ENCODE peak calls at places on chromosomes 2 and 18, in ten cellular contexts. G is Panc1, K is K562, R is neural progenitor cell, O is cardiac muscle cell, S is HCT116, E is left lung, Z is right lobe of liver, M is heart right ventricle, P is stomach. U is an unnamed sample. For H3K27me3, the result is how much of the 10 kb centered on the place peaks cover.

GRCh38 chr18:39604836-39605235 is 2039.2 kb upstream of the CELF4 start:
- DNase-seq in G (no peak), K (no peak), R (no peak), O (no peak), S (no peak), E (no peak), Z (no peak), M (no peak), P (no peak), U (no peak)

GRCh38 chr2:66919286-66919685 is 477.8 kb upstream of the ETAA1 start:
- DNase-seq in G (no peak), K (no peak), R (no peak), O (no peak), S (no peak), E (no peak), Z (no peak), M (no peak), P (no peak), U (no peak)

GRCh38 chr2:164896634-164897033 is 55.0 kb upstream of the COBLL1 start:
- DNase-seq in G (no peak), K (no peak), R (no peak), O (no peak), S (peak), E (no peak), Z (no peak), M (no peak), P (no peak), U (no peak)

GRCh38 chr2:97670471-97670870 is 958 bp downstream of the C2orf92 start:
- DNase-seq in G (no peak), K (no peak), R (no peak), O (no peak), S (no peak), E (no peak), Z (no peak), M (no peak), P (no peak), U (no peak)

GRCh38 chr2:104262714-104263113 is 591.2 kb upstream of the POU3F3 start:
- DNase-seq in G (no peak), K (no peak), R (no peak), O (no peak), S (no peak), E (no peak), Z (no peak), M (no peak), P (no peak), U (no peak)

GRCh38 chr2:20074001-20074648 is 22.7 kb upstream of the LAPTM4A start:
- DNase-seq in G (no peak), K (no peak), R (no peak), O (no peak), S (no peak), E (no peak), Z (no peak), M (peak), P (peak), U (no peak)

GRCh38 chr2:100822587-100823248 is 2.8 kb downstream of the NPAS2 start:
- DNase-seq in G (no peak), K (no peak), R (no peak), O (no peak), S (no peak), E (no peak), Z (no peak), M (peak), P (no peak), U (no peak)

GRCh38 chr2:174247474-174248186 is 702 bp downstream of the OLA1 start:
- DNase-seq in G (no peak), K (no peak), R (no peak), O (no peak), S (no peak), E (no peak), Z (no peak), M (no peak), P (peak), U (no peak)

GRCh38 chr2:16948073-16948472 is 282.4 kb upstream of the CYRIA start:
- DNase-seq in G (no peak), K (no peak), R (peak), O (no peak), S (no peak), E (no peak), Z (no peak), M (no peak), P (no peak), U (no peak)

GRCh38 chr2:36214682-36215081 is 140.9 kb upstream of the CRIM1 start:
- DNase-seq in G (no peak), K (no peak), R (peak), O (peak), S (no peak), E (no peak), Z (no peak), M (no peak), P (no peak), U (no peak)

GRCh38 chr2:45263147-45263546 is 253.9 kb upstream of the SIX2 start:
- DNase-seq in G (no peak), K (no peak), R (no peak), O (no peak), S (no peak), E (no peak), Z (no peak), M (no peak), P (no peak), U (no peak)

GRCh38 chr2:233418761-233419625 is 64.7 kb downstream of the DGKD start:
- DNase-seq in G (no peak), K (no peak), R (no peak), O (peak), S (peak), E (peak), Z (no peak), M (peak), P (peak), U (peak)

GRCh38 chr2:156399224-156399949 is 36.8 kb upstream of the GPD2 start:
- DNase-seq in G (no peak), K (no peak), R (no peak), O (no peak), S (no peak), E (no peak), Z (peak), M (no peak), P (peak), U (no peak)

GRCh38 chr18:25503567-25504081 is 151.7 kb upstream of the ZNF521 start:
- DNase-seq in G (no peak), K (no peak), R (peak), O (peak), S (peak), E (no peak), Z (no peak), M (peak), P (no peak), U (no peak)

GRCh38 chr2:210458395-210458794 is 18.2 kb downstream of the LANCL1 start:
- DNase-seq in G (no peak), K (no peak), R (no peak), O (no peak), S (no peak), E (no peak), Z (no peak), M (no peak), P (no peak), U (no peak)

GRCh38 chr2:202135111-202135874 is 62.2 kb downstream of the KIAA2012 start:
- DNase-seq in G (no peak), K (no peak), R (no peak), O (no peak), S (no peak), E (no peak), Z (no peak), M (peak), P (peak), U (no peak)

GRCh38 chr2:124778076-124778475 is 753.0 kb downstream of the CNTNAP5 start:
- DNase-seq in G (peak), K (no peak), R (no peak), O (no peak), S (no peak), E (no peak), Z (no peak), M (no peak), P (no peak), U (no peak)

GRCh38 chr2:234679766-234680687 is 183.1 kb upstream of the ARL4C start:
- DNase-seq in G (peak), K (no peak), R (no peak), O (no peak), S (peak), E (no peak), Z (peak), M (peak), P (peak), U (no peak)

GRCh38 chr2:52391576-52391975 is 1359.6 kb upstream of the NRXN1 start:
- DNase-seq in G (no peak), K (no peak), R (no peak), O (no peak), S (no peak), E (no peak), Z (no peak), M (no peak), P (no peak), U (no peak)

GRCh38 chr18:55927831-55928230 is 339.8 kb upstream of the TCF4 start:
- DNase-seq in G (no peak), K (no peak), R (no peak), O (no peak), S (no peak), E (no peak), Z (no peak), M (no peak), P (no peak), U (no peak)

GRCh38 chr2:10284108-10284870 is 18.4 kb upstream of the HPCAL1 start:
- DNase-seq in G (no peak), K (no peak), R (no peak), O (no peak), S (no peak), E (no peak), Z (no peak), M (no peak), P (no peak), U (no peak)

GRCh38 chr2:86396304-86396785 is 44.8 kb upstream of the KDM3A start:
- DNase-seq in G (peak), K (peak), R (peak), O (peak), S (peak), E (no peak), Z (no peak), M (peak), P (peak), U (no peak)

GRCh38 chr18:9659499-9660387 is 45.4 kb upstream of the PPP4R1 start:
- DNase-seq in G (no peak), K (no peak), R (no peak), O (no peak), S (no peak), E (no peak), Z (no peak), M (no peak), P (no peak), U (no peak)

GRCh38 chr2:128821010-128821409 is 502.3 kb upstream of the HS6ST1 start:
- DNase-seq in G (no peak), K (no peak), R (no peak), O (no peak), S (no peak), E (peak), Z (no peak), M (no peak), P (no peak), U (no peak)

GRCh38 chr2:11701831-11702301 is 31.9 kb upstream of the NTSR2 start:
- DNase-seq in G (no peak), K (no peak), R (no peak), O (no peak), S (no peak), E (no peak), Z (no peak), M (peak), P (no peak), U (no peak)

GRCh38 chr2:52034706-52035105 is 1002.8 kb upstream of the NRXN1 start:
- DNase-seq in G (no peak), K (no peak), R (no peak), O (no peak), S (no peak), E (no peak), Z (no peak), M (no peak), P (no peak), U (no peak)

GRCh38 chr2:118604831-118605230 is 242.6 kb downstream of the EN1 start:
- DNase-seq in G (no peak), K (no peak), R (no peak), O (peak), S (no peak), E (no peak), Z (no peak), M (no peak), P (no peak), U (no peak)

GRCh38 chr2:98893871-98894270 is 42.2 kb downstream of the CRACDL start:
- DNase-seq in G (no peak), K (no peak), R (no peak), O (no peak), S (no peak), E (no peak), Z (no peak), M (no peak), P (no peak), U (no peak)

GRCh38 chr2:30232801-30233130 is 1.4 kb downstream of the LBH start:
- DNase-seq in G (no peak), K (no peak), R (no peak), O (no peak), S (no peak), E (no peak), Z (peak), M (no peak), P (no peak), U (no peak)

GRCh38 chr2:16140771-16141640 is 200.7 kb downstream of the MYCN start:
- DNase-seq in G (no peak), K (no peak), R (no peak), O (no peak), S (no peak), E (no peak), Z (no peak), M (no peak), P (no peak), U (no peak)

GRCh38 chr18:37476182-37476581 is 89.4 kb downstream of the CELF4 start:
- DNase-seq in G (no peak), K (peak), R (peak), O (peak), S (peak), E (no peak), Z (no peak), M (no peak), P (no peak), U (no peak)

GRCh38 chr2:96923201-96923600 is 53.3 kb upstream of the SEMA4C start:
- DNase-seq in G (no peak), K (no peak), R (no peak), O (no peak), S (no peak), E (peak), Z (no peak), M (no peak), P (no peak), U (no peak)

GRCh38 chr2:172552547-172553291 is 3.2 kb upstream of the PDK1 start:
- DNase-seq in G (no peak), K (peak), R (no peak), O (no peak), S (no peak), E (no peak), Z (no peak), M (no peak), P (no peak), U (no peak)

GRCh38 chr2:119523959-119524694 is at the start of gene SCTR:
- DNase-seq in G (no peak), K (no peak), R (peak), O (peak), S (no peak), E (peak), Z (no peak), M (no peak), P (peak), U (no peak)

GRCh38 chr2:174634130-174635014 is 36.8 kb upstream of the WIPF1 start:
- DNase-seq in G (no peak), K (peak), R (no peak), O (no peak), S (no peak), E (no peak), Z (no peak), M (no peak), P (no peak), U (peak)

GRCh38 chr2:177143444-177143843 is 69.2 kb upstream of the HNRNPA3 start:
- DNase-seq in G (no peak), K (no peak), R (peak), O (no peak), S (no peak), E (no peak), Z (no peak), M (no peak), P (no peak), U (no peak)

GRCh38 chr2:38443021-38443541 is 66.0 kb upstream of the ATL2 start:
- DNase-seq in G (no peak), K (no peak), R (peak), O (no peak), S (peak), E (no peak), Z (no peak), M (peak), P (peak), U (no peak)

GRCh38 chr2:229454934-229455631 is 184.0 kb upstream of the PID1 start:
- DNase-seq in G (no peak), K (no peak), R (no peak), O (no peak), S (no peak), E (no peak), Z (no peak), M (no peak), P (no peak), U (no peak)

DNA sequence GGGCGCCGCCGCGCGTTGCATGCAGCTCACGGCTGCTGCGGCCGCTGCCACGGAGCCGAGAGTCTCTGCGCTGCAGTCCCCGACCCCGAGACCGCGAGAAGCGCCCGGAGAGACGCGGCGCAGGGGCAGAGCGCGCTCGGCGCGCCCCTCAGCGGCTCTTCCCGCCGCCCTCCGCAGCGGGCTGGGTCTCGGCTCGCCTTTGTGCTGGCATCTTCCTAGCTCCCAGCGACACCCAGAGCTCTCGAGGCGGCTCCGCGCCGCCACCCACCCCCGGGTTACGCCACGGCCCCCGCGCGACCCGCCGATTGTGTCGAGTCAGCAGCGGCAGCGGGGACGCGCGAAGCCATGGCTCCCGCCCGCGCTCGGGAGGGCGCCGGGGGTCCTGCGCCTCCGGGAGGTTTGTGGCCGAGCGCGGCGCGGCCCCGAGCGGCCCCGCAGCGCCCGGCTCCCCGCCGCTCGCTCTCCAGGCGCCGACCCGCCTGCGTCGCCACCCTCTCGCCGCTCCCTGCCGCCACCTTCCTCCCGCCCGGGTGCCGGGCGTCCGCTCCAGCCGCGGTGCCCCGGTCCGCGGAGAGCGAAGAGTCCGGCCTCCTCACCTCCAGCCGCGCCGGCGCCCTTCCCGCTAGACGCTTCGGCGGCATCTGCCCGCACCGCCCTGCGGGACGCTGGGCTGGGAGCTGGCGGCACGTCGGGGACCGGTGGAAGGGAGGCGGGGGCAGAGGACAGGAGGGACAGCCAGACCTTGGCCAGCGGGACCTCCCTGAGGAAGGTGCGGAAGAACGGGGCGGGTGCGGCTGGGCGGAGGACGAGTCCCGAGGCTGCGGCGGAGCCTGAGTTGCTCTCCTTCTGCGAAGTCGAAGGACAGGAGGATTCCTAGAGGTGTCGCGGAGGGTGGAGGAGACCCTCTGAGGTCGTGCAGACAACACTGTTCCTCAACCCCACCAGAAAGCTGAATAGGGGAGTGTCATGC is 46.3 kb upstream of the CCDC150 start:
- DNase-seq in G (no peak), K (peak), R (peak), O (peak), S (no peak), E (peak), Z (peak), M (peak), P (no peak), U (peak)
- TF ChIP-seq CTCF in G (peak), K (no peak), R (no peak), O (no peak), S (no peak), E (no peak), Z (peak), M (no peak), P (no peak), U (no peak)

GRCh38 chr2:63053889-63054725 is 3.5 kb downstream of the OTX1 start:
- DNase-seq in G (no peak), K (no peak), R (peak), O (peak), S (no peak), E (no peak), Z (no peak), M (no peak), P (no peak), U (peak)
- H3K27me3 ChIP-seq in G (under half), K (under half), R (half or more), O (half or more), S (under half), E (half or more), Z (under half), M (half or more), P (half or more), U (under half)

DNA sequence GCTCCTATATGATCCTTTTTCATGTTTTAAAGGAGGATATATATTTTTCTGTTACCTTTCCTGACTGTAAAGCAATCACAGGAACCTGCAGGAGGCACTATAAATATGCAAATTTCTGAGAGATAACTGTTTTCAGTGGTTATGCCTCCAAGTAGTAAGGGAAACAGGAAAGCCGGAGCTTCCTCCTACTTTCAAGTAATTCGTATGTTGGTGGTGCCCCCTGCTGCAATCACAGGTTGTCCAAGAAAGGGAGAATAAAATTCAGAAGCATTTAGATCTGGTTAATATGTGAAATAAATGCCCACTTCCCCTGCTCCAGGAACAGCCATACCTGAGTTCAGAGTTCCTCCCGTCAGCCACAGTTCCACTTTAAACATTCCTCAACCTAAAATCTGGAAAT is 12.0 kb upstream of the BCL11A start:
- DNase-seq in G (no peak), K (no peak), R (peak), O (no peak), S (peak), E (no peak), Z (no peak), M (no peak), P (no peak), U (no peak)
- TF ChIP-seq CTCF in G (peak), K (no peak), R (peak), O (peak), S (peak), E (no peak), Z (no peak), M (peak), P (no peak), U (no peak)

GRCh38 chr2:219514196-219514761 is at the start of gene ASIC4:
- DNase-seq in G (no peak), K (peak), R (peak), O (peak), S (no peak), E (peak), Z (no peak), M (no peak), P (no peak), U (no peak)
- H3K27me3 ChIP-seq in G (under half), K (under half), R (under half), O (under half), S (under half), E (under half), Z (under half), M (half or more), P (half or more), U (under half)

GRCh38 chr2:43653506-43653905 is 16.4 kb downstream of the PLEKHH2 start:
- DNase-seq in G (no peak), K (no peak), R (no peak), O (no peak), S (no peak), E (no peak), Z (no peak), M (no peak), P (no peak), U (no peak)
- TF ChIP-seq CTCF in G (no peak), K (no peak), R (no peak), O (no peak), S (no peak), E (no peak), Z (no peak), M (no peak), P (no peak), U (no peak)

DNA sequence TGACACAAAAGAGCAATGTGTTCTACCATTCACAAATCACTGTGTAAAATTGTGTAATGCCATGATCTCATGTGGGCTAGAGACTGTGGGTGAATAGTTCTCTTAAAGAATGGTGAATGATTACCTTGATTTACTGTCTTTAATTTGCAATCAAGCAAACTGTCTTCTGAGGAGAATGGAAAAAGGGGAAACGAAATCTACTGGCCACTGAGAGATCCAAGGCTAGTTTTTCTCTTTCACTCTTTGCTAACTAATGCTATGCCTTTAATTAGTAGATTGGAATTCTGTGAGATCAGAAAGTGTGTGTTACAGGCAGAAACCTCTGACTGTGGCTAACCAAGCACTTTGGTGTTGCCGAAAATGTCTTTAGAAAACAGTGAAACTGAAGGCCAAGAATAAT is 422.7 kb downstream of the TGIF1 start:
- DNase-seq in G (no peak), K (no peak), R (no peak), O (no peak), S (no peak), E (no peak), Z (no peak), M (no peak), P (no peak), U (no peak)
- H3K27me3 ChIP-seq in G (under half), K (under half), R (under half), O (under half), S (half or more), E (under half), Z (under half), M (under half), P (under half), U (under half)

GRCh38 chr2:235966396-235966795 is 201.8 kb downstream of the GBX2 start:
- DNase-seq in G (no peak), K (no peak), R (no peak), O (no peak), S (no peak), E (no peak), Z (no peak), M (no peak), P (no peak), U (no peak)
- TF ChIP-seq CTCF in G (no peak), K (peak), R (peak), O (no peak), S (no peak), E (no peak), Z (no peak), M (no peak), P (no peak), U (no peak)

U was measured in GM06990.